ENCODE peak calls at places on chromosome 11, in five cellular contexts. T is left ventricle myocardium inferior, P is bronchial epithelial cell, O is GM20000, D is coronary artery. C is an unnamed sample.

GRCh38 chr11:61917357-61918109 is at the start of gene RAB3IL1:
- DNase-seq in D (peak; percentile 77), T (peak; percentile 78), P (no peak), O (peak; percentile 51), C (no peak)

GRCh38 chr11:115941481-115941993 is 437.3 kb upstream of the CADM1 start:
- DNase-seq in D (no peak), O (no peak), P (peak; percentile 42), T (peak; percentile 56), C (no peak)

GRCh38 chr11:34637303-34637702 is 16.4 kb downstream of the EHF start:
- DNase-seq in O (no peak), T (no peak), D (no peak), P (no peak), C (no peak)

GRCh38 chr11:80083561-80083960 is 642.7 kb upstream of the TENM4 start:
- DNase-seq in O (no peak), D (no peak), P (peak; percentile 87), T (no peak), C (no peak)

GRCh38 chr11:64649304-64649703 is 58.3 kb downstream of the SLC22A12 start:
- DNase-seq in O (no peak), P (peak; percentile 13), D (no peak), T (no peak), C (no peak)

GRCh38 chr11:127247261-127247660 is 246.7 kb upstream of the KIRREL3 start:
- DNase-seq in O (no peak), D (no peak), T (no peak), P (no peak), C (no peak)

GRCh38 chr11:68002575-68002942 is 1.3 kb downstream of the UNC93B1 start:
- DNase-seq in O (peak; percentile 58), P (no peak), D (peak; percentile 74), T (no peak), C (no peak)

GRCh38 chr11:45339754-45340519 is 53.8 kb upstream of the SYT13 start:
- DNase-seq in P (peak; percentile 79), T (peak; percentile 95), D (peak; percentile 94), O (peak; percentile 89), C (peak; percentile 99)

GRCh38 chr11:79266391-79266790 is 174.4 kb downstream of the TENM4 start:
- DNase-seq in P (no peak), T (no peak), O (no peak), D (no peak), C (no peak)

GRCh38 chr11:95138448-95138847 is 48.8 kb downstream of the ENDOD1 start:
- DNase-seq in P (no peak), O (peak; percentile 51), T (no peak), D (no peak), C (no peak)

GRCh38 chr11:74123008-74123448 is 47.8 kb downstream of the C2CD3 start:
- DNase-seq in T (no peak), P (no peak), O (no peak), D (no peak), C (no peak)
- TF ChIP-seq CTCF in T (no peak), P (no peak), O (no peak), D (no peak), C (no peak)

GRCh38 chr11:118658372-118659313 is 20.8 kb downstream of the TREH start:
- DNase-seq in P (no peak), T (no peak), O (no peak), D (no peak), C (no peak)
- TF ChIP-seq CTCF in P (peak; percentile 30), T (peak; percentile 19), O (no peak), D (no peak), C (no peak)

GRCh38 chr11:65972116-65972515 is 10.6 kb downstream of the SART1 start:
- DNase-seq in P (no peak), D (no peak), T (no peak), O (no peak), C (no peak)

GRCh38 chr11:65964906-65965305 is 3.4 kb downstream of the SART1 start:
- DNase-seq in T (no peak), P (no peak), D (no peak), O (no peak), C (no peak)

GRCh38 chr11:65968600-65969482 is 7.3 kb downstream of the SART1 start:
- DNase-seq in T (no peak), D (no peak), O (no peak), P (no peak), C (no peak)

GRCh38 chr11:65965986-65966762 is 4.6 kb downstream of the SART1 start:
- DNase-seq in D (no peak), P (no peak), T (no peak), O (no peak), C (no peak)

DNA sequence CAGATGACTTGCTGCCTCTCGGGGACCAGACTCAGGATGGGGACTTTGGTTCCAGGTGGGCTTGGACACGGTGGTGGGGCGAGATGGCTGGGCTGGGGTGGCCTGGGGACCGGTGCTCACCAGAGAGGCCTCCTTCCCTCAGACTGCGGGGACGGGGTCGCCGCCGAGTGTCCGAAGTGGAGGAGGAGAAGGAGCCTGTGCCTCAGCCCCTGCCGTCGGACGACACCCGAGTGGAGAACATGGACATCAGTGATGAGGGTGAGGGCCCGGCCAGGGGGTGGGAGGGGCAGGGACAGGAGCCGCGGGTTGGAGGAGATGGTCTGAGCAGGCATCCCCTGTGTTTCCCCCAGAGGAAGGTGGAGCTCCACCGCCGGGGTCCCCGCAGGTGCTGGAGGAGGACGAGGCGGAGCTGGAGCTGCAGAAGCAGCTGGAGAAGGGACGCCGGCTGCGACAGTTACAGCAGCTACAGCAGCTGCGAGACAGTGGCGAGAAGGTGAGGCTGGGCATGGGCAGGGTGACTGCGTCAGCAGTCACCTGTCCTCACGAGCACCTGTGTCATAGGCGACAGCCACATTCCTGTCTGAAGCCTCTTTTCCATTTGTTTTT is 5.9 kb downstream of the SART1 start:
- DNase-seq in P (no peak), O (no peak), T (no peak), D (no peak), C (no peak)
- TF ChIP-seq CTCF in P (no peak), O (no peak), T (no peak), D (no peak), C (no peak)

GRCh38 chr11:72548481-72548880 is 114.2 kb upstream of the CLPB start:
- DNase-seq in D (no peak), O (no peak), P (no peak), T (no peak), C (no peak)

GRCh38 chr11:72552399-72552910 is 118.1 kb upstream of the CLPB start:
- DNase-seq in T (no peak), D (no peak), P (no peak), O (no peak), C (no peak)

GRCh38 chr11:72551571-72551970 is 117.2 kb upstream of the CLPB start:
- DNase-seq in O (no peak), T (no peak), D (no peak), P (no peak), C (no peak)

GRCh38 chr11:72556433-72556832 is 117.8 kb downstream of the PDE2A start:
- DNase-seq in T (no peak), P (no peak), O (no peak), D (no peak), C (no peak)

GRCh38 chr11:72553748-72554147 is 119.4 kb upstream of the CLPB start:
- DNase-seq in O (peak; percentile 27), T (no peak), P (no peak), D (no peak), C (no peak)
- TF ChIP-seq CTCF in O (peak; percentile 41), T (peak; percentile 23), P (no peak), D (no peak), C (no peak)

GRCh38 chr11:19813158-19813879 is 100.7 kb downstream of the NAV2 start:
- DNase-seq in T (peak; percentile 19), P (no peak), O (no peak), D (no peak), C (no peak)

GRCh38 chr11:19816040-19816439 is 103.4 kb downstream of the NAV2 start:
- DNase-seq in P (no peak), D (peak; percentile 82), T (no peak), O (no peak), C (no peak)

GRCh38 chr11:19812096-19812495 is 99.5 kb downstream of the NAV2 start:
- DNase-seq in T (no peak), D (no peak), O (no peak), P (no peak), C (no peak)

GRCh38 chr11:19812710-19813109 is 100.1 kb downstream of the NAV2 start:
- DNase-seq in D (no peak), O (no peak), T (no peak), P (no peak), C (no peak)

GRCh38 chr11:19814421-19814820 is 101.8 kb downstream of the NAV2 start:
- DNase-seq in T (no peak), D (no peak), P (no peak), O (no peak), C (no peak)
- TF ChIP-seq CTCF in T (no peak), D (no peak), P (peak; percentile 12), O (no peak), C (no peak)

GRCh38 chr11:72191961-72192381 is at the start of gene FOLR1:
- DNase-seq in P (peak; percentile 40), T (no peak), D (peak; percentile 52), O (no peak), C (no peak)
- TF ChIP-seq CTCF in P (no peak), T (no peak), D (no peak), O (no peak), C (no peak)

DNA sequence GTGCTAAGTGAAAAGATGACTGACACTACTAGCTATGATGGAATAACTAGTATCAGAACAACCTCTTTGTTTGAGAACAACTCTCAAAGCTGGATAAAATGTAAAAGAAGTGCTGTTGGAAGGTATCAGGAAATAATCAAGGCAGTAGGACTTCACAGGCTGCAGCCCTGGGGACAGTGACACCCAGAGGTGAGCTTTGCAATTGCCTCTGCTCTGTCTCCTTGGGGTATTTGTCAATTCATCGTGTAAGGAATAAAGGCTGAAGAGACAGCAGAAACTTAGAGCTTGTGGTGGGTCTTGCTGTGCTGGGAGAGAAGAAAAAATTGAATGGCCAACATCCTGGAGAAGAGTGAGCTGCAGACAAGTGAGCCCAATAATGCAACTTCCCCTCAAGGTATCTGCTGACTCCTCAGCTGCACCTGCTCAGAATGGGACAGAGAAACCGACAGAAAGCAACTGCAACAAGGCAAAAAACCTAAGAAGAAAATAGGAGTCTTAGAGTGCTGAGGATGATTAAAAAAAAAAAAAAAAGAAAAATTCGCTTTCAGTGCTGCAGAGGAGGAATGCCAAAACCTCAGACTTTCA is 141.1 kb downstream of the RCN1 start:
- DNase-seq in P (peak; percentile 50), D (no peak), O (peak; percentile 44), T (no peak), C (no peak)
- TF ChIP-seq CTCF in P (peak; percentile 80), D (no peak), O (peak; percentile 68), T (peak; percentile 48), C (no peak)

GRCh38 chr11:14308114-14308896 is 50.7 kb downstream of the RRAS2 start:
- DNase-seq in O (peak; percentile 20), P (peak; percentile 60), D (no peak), T (no peak), C (no peak)
- TF ChIP-seq CTCF in O (peak; percentile 54), P (peak; percentile 60), D (no peak), T (peak; percentile 62), C (no peak)

GRCh38 chr11:76445122-76446084 is 585 bp downstream of the EMSY start:
- DNase-seq in D (peak; percentile 88), O (peak; percentile 54), T (peak; percentile 75), P (peak; percentile 85), C (peak; percentile 67)
- TF ChIP-seq CTCF in D (no peak), O (no peak), T (peak; percentile 34), P (peak; percentile 11), C (no peak)

GRCh38 chr11:108945341-108945740 is 280.5 kb downstream of the DDX10 start:
- DNase-seq in T (no peak), P (no peak), D (no peak), O (no peak), C (no peak)
- TF ChIP-seq CTCF in T (no peak), P (no peak), D (no peak), O (no peak), C (no peak)